ENCODE peak calls at places on chromosomes 13 and 19, in ten cellular contexts. B is transverse colon; H is thoracic aorta; Z is CD4-positive, CD25-positive, alpha-beta regulatory T cell; J is right lobe of liver; G is Peyer's patch; U is heart right ventricle; L is cardiac muscle cell; F is brain microvascular endothelial cell; S is upper lobe of left lung. X is an unnamed sample.

GRCh38 chr19:16180611-16181010 is 4.6 kb upstream of the FAM32A start:
- DNase-seq in S (no peak), L (no peak), Z (no peak), F (peak), B (no peak), H (no peak), G (no peak), J (no peak), U (no peak), X (no peak)

GRCh38 chr19:15934332-15935078 is at the start of gene CYP4F11:
- DNase-seq in H (peak), U (peak), G (no peak), F (no peak), B (peak), S (peak), J (peak), L (no peak), Z (no peak), X (peak)

GRCh38 chr13:65638572-65639168 is 1591.5 kb downstream of the PCDH9 start:
- DNase-seq in Z (no peak), F (peak), H (no peak), B (no peak), L (peak), U (no peak), J (no peak), S (no peak), G (no peak), X (no peak)

GRCh38 chr19:5972355-5972731 is 5.6 kb downstream of the RANBP3 start:
- DNase-seq in U (no peak), B (no peak), G (no peak), J (no peak), L (no peak), H (no peak), Z (no peak), S (no peak), F (no peak), X (no peak)

GRCh38 chr19:51460164-51460992 is 2.1 kb upstream of the SIGLEC8 start:
- DNase-seq in U (no peak), B (no peak), F (no peak), S (no peak), G (no peak), J (no peak), Z (no peak), H (no peak), L (no peak), X (no peak)

GRCh38 chr13:33487575-33488243 is 202.2 kb upstream of the STARD13 start:
- DNase-seq in J (no peak), Z (no peak), H (no peak), L (no peak), G (no peak), S (no peak), B (no peak), U (no peak), F (no peak), X (no peak)

GRCh38 chr19:46147791-46148288 is at the start of gene IGFL2:
- DNase-seq in B (no peak), H (no peak), F (no peak), L (no peak), Z (no peak), G (no peak), U (no peak), S (no peak), J (no peak), X (no peak)

GRCh38 chr19:45473366-45474190 is 5.8 kb downstream of the FOSB start:
- DNase-seq in B (no peak), Z (peak), F (peak), U (no peak), J (no peak), L (no peak), G (no peak), H (no peak), S (peak), X (no peak)

GRCh38 chr19:35714601-35715354 is 3.0 kb upstream of the KMT2B start:
- DNase-seq in G (peak), S (peak), H (no peak), Z (peak), B (no peak), L (no peak), U (no peak), J (no peak), F (no peak), X (no peak)

GRCh38 chr13:90105881-90106496 is 1241.5 kb upstream of the MIR17HG start:
- DNase-seq in B (no peak), H (no peak), L (no peak), J (no peak), Z (no peak), F (peak), U (no peak), G (no peak), S (no peak), X (no peak)

GRCh38 chr19:6100284-6100915 is 9.9 kb downstream of the RFX2 start:
- DNase-seq in B (no peak), H (no peak), S (peak), L (no peak), Z (peak), G (peak), U (peak), F (no peak), J (no peak), X (no peak)

GRCh38 chr13:67186985-67187569 is 43.1 kb downstream of the PCDH9 start:
- DNase-seq in U (no peak), S (no peak), Z (no peak), L (no peak), B (no peak), H (no peak), J (no peak), G (no peak), F (no peak), X (no peak)

GRCh38 chr13:45554604-45555109 is 60.9 kb downstream of the ERICH6B start:
- DNase-seq in Z (no peak), S (no peak), U (no peak), J (no peak), B (no peak), L (no peak), H (no peak), F (no peak), G (no peak), X (no peak)

GRCh38 chr19:48315712-48316111 is 9.6 kb upstream of the EMP3 start:
- DNase-seq in Z (no peak), F (no peak), G (no peak), S (no peak), H (no peak), L (no peak), B (no peak), U (no peak), J (no peak), X (no peak)

GRCh38 chr13:19596960-19597361 is 35.6 kb upstream of the TPTE2 start:
- DNase-seq in F (no peak), J (no peak), H (no peak), G (no peak), B (no peak), U (no peak), L (no peak), S (no peak), Z (no peak), X (no peak)

GRCh38 chr19:7200739-7201138 is 93.5 kb downstream of the INSR start:
- DNase-seq in H (no peak), L (no peak), G (no peak), J (no peak), S (no peak), Z (no peak), U (no peak), B (no peak), F (no peak), X (no peak)

GRCh38 chr13:79776538-79776937 is 295.6 kb downstream of the NDFIP2 start:
- DNase-seq in Z (no peak), J (no peak), L (no peak), U (no peak), H (no peak), F (no peak), B (peak), G (no peak), S (no peak), X (no peak)

GRCh38 chr19:46529622-46530451 is 34.2 kb upstream of the PNMA8B start:
- DNase-seq in B (peak), H (no peak), U (peak), L (peak), S (peak), F (peak), J (peak), Z (peak), G (peak), X (peak)

GRCh38 chr19:41416194-41416674 is 10.9 kb downstream of the B3GNT8 start:
- DNase-seq in H (no peak), G (no peak), S (peak), Z (no peak), B (peak), L (no peak), F (no peak), U (no peak), J (no peak), X (no peak)

GRCh38 chr19:8893419-8893818 is 61.2 kb downstream of the MBD3L1 start:
- DNase-seq in Z (no peak), L (no peak), J (no peak), U (no peak), S (no peak), H (no peak), B (no peak), F (no peak), G (no peak), X (no peak)

GRCh38 chr13:73767747-73768315 is 366.4 kb downstream of the KLF12 start:
- DNase-seq in J (no peak), S (no peak), G (peak), F (no peak), Z (peak), U (no peak), H (no peak), L (no peak), B (no peak), X (no peak)

GRCh38 chr13:42696191-42696590 is 85.2 kb upstream of the FAM216B start:
- DNase-seq in S (no peak), J (no peak), G (no peak), U (no peak), L (no peak), Z (no peak), F (peak), H (no peak), B (no peak), X (no peak)

GRCh38 chr13:67829641-67830040 is 599.5 kb upstream of the PCDH9 start:
- DNase-seq in F (no peak), U (no peak), B (no peak), G (no peak), H (no peak), S (no peak), J (no peak), L (no peak), Z (no peak), X (no peak)

GRCh38 chr13:50257646-50258045 is 242.4 kb downstream of the KCNRG start:
- DNase-seq in F (no peak), L (no peak), J (no peak), U (no peak), S (no peak), Z (no peak), G (no peak), B (no peak), H (no peak), X (no peak)

DNA sequence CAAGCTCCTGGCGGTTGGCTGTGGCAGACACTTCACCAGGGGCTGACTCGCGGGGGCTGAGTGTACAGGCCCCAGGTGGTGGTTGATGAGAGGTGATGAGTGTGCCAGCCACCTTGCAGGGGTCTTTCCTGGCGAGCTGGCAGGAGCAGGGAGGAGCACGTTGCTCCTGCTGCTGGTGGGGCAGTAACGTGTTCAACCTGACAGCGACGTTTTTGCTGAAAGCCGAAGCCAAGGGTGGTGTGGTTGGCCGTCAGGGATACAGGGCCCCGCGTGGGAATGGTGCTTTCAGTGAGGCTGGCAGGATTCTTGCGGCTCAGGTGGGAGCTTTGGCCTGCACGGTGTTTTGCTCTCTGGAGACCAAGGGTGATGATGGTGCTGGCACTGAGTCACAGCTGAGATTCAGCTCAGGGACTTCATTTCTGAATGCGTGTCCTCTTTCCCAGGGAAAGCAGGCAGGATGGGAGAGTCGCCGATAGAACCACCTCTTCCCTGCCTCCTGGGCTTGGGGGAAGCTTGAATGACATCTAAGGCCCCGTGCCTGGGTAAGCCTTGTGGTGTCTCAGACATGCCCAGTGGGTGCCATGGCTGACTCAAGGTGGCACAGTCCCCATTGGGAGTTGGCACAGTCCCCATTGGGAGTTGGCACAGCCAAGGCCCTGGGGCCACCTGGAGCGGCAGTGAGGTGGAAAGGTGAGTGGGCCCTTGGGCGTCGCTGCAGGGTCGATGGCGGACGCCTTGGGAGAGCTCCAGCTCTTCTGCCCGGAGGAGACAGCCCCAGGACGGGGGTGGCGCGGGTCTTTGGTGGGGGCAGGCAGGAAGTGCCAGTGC is 8.8 kb downstream of the DAZAP1 start:
- DNase-seq in J (no peak), G (no peak), S (peak), H (no peak), Z (no peak), U (no peak), L (no peak), F (peak), B (no peak), X (no peak)
- H3K27ac ChIP-seq in J (peak), G (peak), S (peak), H (peak), Z (peak), U (peak), L (peak), F (peak), B (peak), X (peak)

DNA sequence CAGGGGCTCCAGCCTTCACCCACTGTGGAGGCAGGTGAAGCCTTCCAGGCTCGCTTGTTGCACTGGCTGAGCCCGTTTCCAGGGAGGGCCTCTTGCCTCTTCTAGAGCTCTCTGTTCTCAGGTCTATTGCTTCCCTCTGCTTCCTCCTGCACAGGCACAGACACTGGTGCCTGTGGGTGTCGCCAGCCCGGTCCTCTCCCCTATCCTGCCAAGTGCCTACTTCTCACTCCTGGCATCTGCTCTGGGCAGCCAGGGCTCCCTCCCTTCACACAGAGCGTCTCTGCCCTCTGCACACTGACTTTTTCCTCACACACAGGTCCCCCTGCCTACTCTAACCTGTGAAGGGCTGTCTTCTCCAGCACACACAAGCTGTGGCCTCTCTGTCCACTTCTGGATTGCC is 60.3 kb downstream of the SLC7A9 start:
- DNase-seq in J (no peak), S (no peak), F (no peak), H (no peak), Z (no peak), B (no peak), G (no peak), U (no peak), L (no peak), X (no peak)
- H3K27ac ChIP-seq in J (no peak), S (no peak), F (no peak), H (no peak), Z (no peak), B (no peak), G (no peak), U (no peak), L (no peak), X (no peak)

GRCh38 chr19:4368128-4368820 is 24.9 kb downstream of the MPND start:
- DNase-seq in S (peak), G (peak), Z (no peak), L (no peak), U (no peak), F (no peak), H (no peak), J (peak), B (no peak), X (no peak)
- H3K27ac ChIP-seq in S (peak), G (peak), Z (peak), L (no peak), U (peak), F (no peak), H (no peak), J (no peak), B (peak), X (no peak)

GRCh38 chr13:76383671-76384461 is 502.3 kb downstream of the KCTD12 start:
- DNase-seq in Z (no peak), L (peak), U (no peak), H (no peak), J (no peak), G (no peak), F (peak), S (no peak), B (peak), X (peak)
- H3K27ac ChIP-seq in Z (no peak), L (peak), U (peak), H (peak), J (no peak), G (peak), F (peak), S (peak), B (peak), X (no peak)

DNA sequence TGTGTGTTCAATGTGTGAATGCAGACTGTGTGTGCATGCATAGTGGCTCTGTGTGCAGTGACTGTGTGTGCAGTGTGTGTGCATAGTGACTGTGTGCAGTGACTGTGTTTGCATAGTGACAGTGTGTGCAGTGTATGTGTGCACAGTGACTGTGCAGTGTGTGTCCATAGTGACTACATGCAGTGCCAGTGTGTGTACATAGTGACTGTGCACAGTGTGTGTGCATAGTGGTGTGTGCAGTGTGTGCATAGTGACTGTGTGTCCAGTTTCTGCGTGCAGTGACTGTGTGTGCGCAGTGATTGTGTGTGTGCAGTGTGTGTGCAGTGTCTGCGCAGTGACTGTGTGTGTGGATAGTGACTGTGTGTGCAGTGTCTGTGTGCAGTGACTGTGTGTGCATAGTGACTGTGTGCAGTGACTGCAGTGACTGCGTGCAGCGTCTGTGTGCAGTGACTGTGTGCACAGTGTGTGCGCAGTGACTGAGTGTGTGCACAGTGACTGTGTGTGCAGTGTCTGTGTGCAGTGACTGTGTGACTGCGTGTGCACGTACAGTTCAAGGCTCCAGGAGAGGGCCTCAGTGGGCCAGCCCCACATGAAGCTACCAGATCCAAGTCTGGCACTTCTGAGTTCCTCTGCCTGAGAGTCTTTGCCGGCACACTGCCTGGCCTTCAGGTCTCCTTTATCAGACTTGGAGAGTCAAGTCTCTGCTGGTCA is 90.3 kb downstream of the IER2 start:
- DNase-seq in G (no peak), U (no peak), B (no peak), L (no peak), J (no peak), S (no peak), H (no peak), F (no peak), Z (no peak), X (no peak)
- H3K27ac ChIP-seq in G (no peak), U (no peak), B (no peak), L (no peak), J (no peak), S (no peak), H (no peak), F (no peak), Z (no peak), X (no peak)

GRCh38 chr19:38730470-38730730 is 13.9 kb downstream of the CAPN12 start:
- DNase-seq in Z (no peak), F (no peak), U (no peak), H (no peak), J (peak), L (no peak), S (no peak), B (no peak), G (no peak), X (no peak)
- H3K27ac ChIP-seq in Z (peak), F (no peak), U (peak), H (no peak), J (no peak), L (no peak), S (no peak), B (peak), G (peak), X (peak)

GRCh38 chr13:20828540-20829364 is 55.0 kb upstream of the EEF1AKMT1 start:
- DNase-seq in F (no peak), B (peak), G (no peak), U (no peak), S (no peak), J (no peak), Z (peak), L (peak), H (no peak), X (no peak)
- H3K27ac ChIP-seq in F (no peak), B (peak), G (no peak), U (peak), S (no peak), J (no peak), Z (no peak), L (peak), H (no peak), X (no peak)

DNA sequence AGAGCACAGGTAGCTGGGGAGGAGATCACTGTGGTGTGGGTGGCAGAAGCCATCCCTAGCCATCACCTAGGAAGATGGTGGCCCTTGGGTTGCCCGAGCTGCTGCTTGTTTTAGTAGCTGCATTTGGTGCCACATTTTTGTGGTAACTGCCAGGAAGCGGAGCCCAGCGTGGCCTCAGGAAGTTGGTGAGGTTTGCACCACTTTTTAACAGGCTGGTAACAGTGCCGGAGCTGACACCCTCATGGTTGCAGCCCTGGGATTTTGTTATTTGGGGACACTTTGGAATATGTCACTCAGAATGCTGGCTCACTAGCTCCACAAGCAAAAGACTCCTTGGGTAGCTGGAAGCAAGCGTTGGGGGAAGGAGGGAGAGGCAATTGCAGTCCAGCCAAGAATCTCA is 22.1 kb downstream of the ACTN4 start:
- DNase-seq in B (no peak), L (no peak), H (no peak), Z (peak), S (no peak), F (no peak), G (peak), U (no peak), J (no peak), X (no peak)
- H3K27ac ChIP-seq in B (peak), L (peak), H (peak), Z (peak), S (peak), F (no peak), G (peak), U (peak), J (no peak), X (peak)

X was measured in pancreas.